ENCODE peak calls at places on chromosome 11, in four cellular contexts. T is aorta, K is thoracic aorta, R is mesenchymal stem cell. N is an unnamed sample. For H3K4me1, the result is how much of the 10 kb centered on the place peaks cover.

GRCh38 chr11:110513521-110514450 is 84.0 kb downstream of the FDX1 start:
- DNase-seq in T (no peak), K (no peak), R (no peak), N (no peak)

GRCh38 chr11:122305426-122305825 is 189.4 kb upstream of the BLID start:
- DNase-seq in T (no peak), K (no peak), R (no peak), N (no peak)

GRCh38 chr11:18802381-18803257 is 11.0 kb upstream of the PTPN5 start:
- DNase-seq in T (no peak), K (no peak), R (peak), N (peak)

GRCh38 chr11:11363674-11364073 is 10.6 kb upstream of the CSNK2A3 start:
- DNase-seq in T (no peak), K (no peak), R (no peak), N (peak)

GRCh38 chr11:3074912-3075589 is 17.8 kb upstream of the CARS1 start:
- DNase-seq in T (peak), K (no peak), R (no peak), N (no peak)

GRCh38 chr11:72012897-72013721 is 14.4 kb downstream of the IL18BP start:
- DNase-seq in T (peak), K (no peak), R (no peak), N (no peak)

GRCh38 chr11:9855579-9856260 is 191.8 kb downstream of the SWAP70 start:
- DNase-seq in T (no peak), K (no peak), R (peak), N (no peak)

GRCh38 chr11:109486129-109486528 is 64.1 kb downstream of the C11orf87 start:
- DNase-seq in T (no peak), K (no peak), R (no peak), N (no peak)

GRCh38 chr11:65086809-65087208 is 2.8 kb downstream of the ZFPL1 start:
- DNase-seq in T (no peak), K (no peak), R (no peak), N (no peak)

GRCh38 chr11:108144615-108145014 is 23.2 kb downstream of the ACAT1 start:
- DNase-seq in T (no peak), K (no peak), R (no peak), N (no peak)

GRCh38 chr11:67251841-67252240 is 14.4 kb upstream of the GRK2 start:
- DNase-seq in T (no peak), K (no peak), R (no peak), N (no peak)

GRCh38 chr11:113378013-113378412 is 9.6 kb upstream of the ANKK1 start:
- DNase-seq in T (no peak), K (no peak), R (no peak), N (no peak)

GRCh38 chr11:36618025-36618700 is 20.1 kb upstream of the RAG2 start:
- DNase-seq in T (no peak), K (no peak), R (no peak), N (no peak)

GRCh38 chr11:131201674-131202073 is 168.7 kb upstream of the NTM start:
- DNase-seq in T (no peak), K (no peak), R (no peak), N (no peak)

GRCh38 chr11:46346886-46347636 is at the start of gene DGKZ:
- DNase-seq in T (peak), K (no peak), R (peak), N (peak)
- H3K4me1 ChIP-seq in T (under half), K (under half), R (under half), N (half or more)

GRCh38 chr11:43575931-43576833 is 104.4 kb upstream of the HSD17B12 start:
- DNase-seq in T (no peak), K (no peak), R (no peak), N (no peak)
- H3K4me1 ChIP-seq in T (under half), K (under half), R (under half), N (under half)

GRCh38 chr11:132256621-132257227 is 886.3 kb downstream of the NTM start:
- DNase-seq in T (no peak), K (no peak), R (no peak), N (no peak)
- H3K4me1 ChIP-seq in T (under half), K (under half), R (under half), N (under half)

GRCh38 chr11:985435-985834 is 51.1 kb downstream of the MUC6 start:
- DNase-seq in T (no peak), K (no peak), R (no peak), N (no peak)
- H3K4me1 ChIP-seq in T (under half), K (under half), R (under half), N (under half)

DNA sequence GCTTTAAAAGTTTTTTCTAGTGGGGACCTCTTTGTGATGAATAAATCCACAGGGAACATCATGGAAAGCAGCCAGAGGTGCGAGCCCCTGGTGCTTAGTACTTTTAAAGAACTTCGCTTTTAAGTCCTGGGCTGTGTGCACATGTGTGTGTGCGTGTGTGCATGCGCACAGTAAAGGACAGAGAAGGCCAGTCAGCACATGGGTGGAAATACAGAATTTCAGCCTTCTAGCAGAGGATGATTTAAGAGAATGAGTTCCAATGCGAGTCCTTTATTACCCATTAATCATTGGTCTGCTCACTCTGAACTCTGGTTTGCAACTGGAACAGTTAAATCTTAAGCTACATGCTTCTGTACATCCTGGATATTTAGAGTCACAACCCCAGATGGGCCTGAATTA is 18.9 kb downstream of the TEAD1 start:
- DNase-seq in T (no peak), K (no peak), R (peak), N (no peak)
- H3K4me1 ChIP-seq in T (under half), K (under half), R (under half), N (half or more)

GRCh38 chr11:57778318-57779037 is 16.9 kb downstream of the CTNND1 start:
- DNase-seq in T (peak), K (peak), R (peak), N (peak)

GRCh38 chr11:57776577-57776976 is 15.0 kb downstream of the CTNND1 start:
- DNase-seq in T (no peak), K (no peak), R (peak), N (no peak)

GRCh38 chr11:57776101-57776511 is 14.5 kb downstream of the CTNND1 start:
- DNase-seq in T (no peak), K (no peak), R (peak), N (peak)

GRCh38 chr11:57779275-57779674 is 17.7 kb downstream of the CTNND1 start:
- DNase-seq in T (no peak), K (no peak), R (peak), N (peak)

DNA sequence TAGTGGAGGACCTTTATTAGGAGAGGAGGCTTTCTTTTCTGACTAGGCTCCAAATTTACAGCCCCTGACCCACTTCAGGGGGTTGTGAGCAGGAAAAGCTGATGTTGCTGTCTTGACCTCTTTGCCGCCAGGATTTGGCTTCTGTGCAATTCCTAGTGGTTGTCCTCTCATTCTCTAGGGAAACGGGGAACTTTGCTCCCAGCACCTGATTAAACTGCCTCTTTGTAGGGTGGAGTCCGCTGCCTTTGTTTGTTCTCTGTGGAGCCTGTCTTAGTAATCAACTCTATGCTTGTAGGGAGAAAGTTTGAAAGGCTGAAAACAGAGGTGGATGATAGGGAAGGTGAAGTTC is 16.3 kb downstream of the CTNND1 start:
- DNase-seq in T (no peak), K (no peak), R (no peak), N (peak)
- H3K4me1 ChIP-seq in T (under half), K (half or more), R (under half), N (half or more)

N was measured in GM23338.